ENCODE peak calls at places on chromosomes 1 and 21, in nine cellular contexts. O, J, R, F, P, K, D, N and A are unnamed samples.
A peak's percentile ranks its signal among the peaks of the same experiment; 100 is the strongest.

GRCh38 chr1:26856604-26857469 is 6.1 kb upstream of the SFN start:
- DNase-seq in O (no peak), J (no peak), R (no peak), F (no peak), P (no peak), K (no peak), D (no peak), N (no peak), A (no peak)

GRCh38 chr1:242534753-242535152 is 10.3 kb upstream of the PLD5 start:
- DNase-seq in O (no peak), J (no peak), R (no peak), F (no peak), P (no peak), K (no peak), D (no peak), N (no peak), A (peak; percentile 30)

GRCh38 chr1:228734881-228735801 is at the start of gene RHOU:
- DNase-seq in O (peak; percentile 35), J (peak; percentile 39), R (peak; percentile 90), F (peak; percentile 81), P (peak; percentile 80), K (peak; percentile 81), D (peak; percentile 76), N (peak; percentile 92), A (peak; percentile 39)

GRCh38 chr1:5758000-5758858 is 234.0 kb downstream of the NPHP4 start:
- DNase-seq in O (no peak), J (no peak), R (peak; percentile 20), F (no peak), P (no peak), K (no peak), D (no peak), N (no peak), A (no peak)

GRCh38 chr1:21508580-21509350 is 458 bp upstream of the ALPL start:
- DNase-seq in O (peak; percentile 51), J (peak; percentile 24), R (peak; percentile 84), F (peak; percentile 79), P (peak; percentile 62), K (peak; percentile 90), D (peak; percentile 83), N (peak; percentile 89), A (peak; percentile 73)

GRCh38 chr1:177737456-177737855 is 232.4 kb downstream of the SEC16B start:
- DNase-seq in O (no peak), J (no peak), R (no peak), F (no peak), P (no peak), K (no peak), D (no peak), N (no peak), A (no peak)

GRCh38 chr1:66532798-66533783 is 862 bp upstream of the SGIP1 start:
- DNase-seq in O (no peak), J (peak; percentile 77), R (peak; percentile 63), F (no peak), P (no peak), K (peak; percentile 74), D (peak; percentile 41), N (peak; percentile 65), A (peak; percentile 85)

GRCh38 chr1:228986093-228986904 is 251.0 kb downstream of the RHOU start:
- DNase-seq in O (no peak), J (peak; percentile 56), R (peak; percentile 61), F (peak; percentile 31), P (peak; percentile 47), K (peak; percentile 36), D (no peak), N (no peak), A (peak; percentile 34)

GRCh38 chr1:43418858-43419257 is 29.2 kb downstream of the SZT2 start:
- DNase-seq in O (no peak), J (no peak), R (no peak), F (no peak), P (no peak), K (no peak), D (no peak), N (no peak), A (no peak)

GRCh38 chr1:172976222-172977041 is 74.3 kb downstream of the TNFSF18 start:
- DNase-seq in O (no peak), J (peak; percentile 96), R (no peak), F (peak; percentile 79), P (peak; percentile 56), K (peak; percentile 42), D (no peak), N (peak; percentile 46), A (peak; percentile 77)

GRCh38 chr1:54998100-54998499 is 633 bp upstream of the BSND start:
- DNase-seq in O (no peak), J (no peak), R (no peak), F (no peak), P (no peak), K (no peak), D (no peak), N (no peak), A (no peak)

GRCh38 chr1:151059342-151060240 is at the start of gene CDC42SE1:
- DNase-seq in O (peak; percentile 61), J (peak; percentile 73), R (peak; percentile 87), F (peak; percentile 80), P (peak; percentile 86), K (peak; percentile 96), D (peak; percentile 87), N (peak; percentile 95), A (peak; percentile 93)

GRCh38 chr1:78676347-78676982 is 26.8 kb downstream of the IFI44 start:
- DNase-seq in O (peak; percentile 27), J (peak; percentile 91), R (peak; percentile 59), F (peak; percentile 88), P (peak; percentile 38), K (peak; percentile 94), D (peak; percentile 34), N (peak; percentile 68), A (peak; percentile 87)

GRCh38 chr21:34609244-34609950 is 5.5 kb downstream of the RCAN1 start:
- DNase-seq in O (no peak), J (no peak), R (no peak), F (no peak), P (no peak), K (no peak), D (no peak), N (no peak), A (no peak)

GRCh38 chr1:164611754-164612642 is 53.0 kb downstream of the PBX1 start:
- DNase-seq in O (no peak), J (peak; percentile 84), R (no peak), F (peak; percentile 85), P (peak; percentile 75), K (peak; percentile 84), D (no peak), N (peak; percentile 30), A (peak; percentile 84)

GRCh38 chr1:23810818-23811420 is 10.4 kb upstream of the GALE start:
- DNase-seq in O (no peak), J (peak; percentile 17), R (peak; percentile 57), F (peak; percentile 86), P (peak; percentile 85), K (peak; percentile 45), D (peak; percentile 64), N (peak; percentile 34), A (peak; percentile 60)

GRCh38 chr1:26848947-26849774 is 13.8 kb upstream of the SFN start:
- DNase-seq in O (no peak), J (peak; percentile 82), R (peak; percentile 57), F (peak; percentile 93), P (peak; percentile 95), K (peak; percentile 65), D (no peak), N (peak; percentile 76), A (peak; percentile 95)

GRCh38 chr1:36866168-36866814 is 168.0 kb downstream of the GRIK3 start:
- DNase-seq in O (no peak), J (no peak), R (no peak), F (no peak), P (no peak), K (no peak), D (no peak), N (no peak), A (no peak)

GRCh38 chr1:44067258-44068250 is 36.3 kb upstream of the SLC6A9 start:
- DNase-seq in O (no peak), J (no peak), R (no peak), F (no peak), P (no peak), K (no peak), D (no peak), N (no peak), A (no peak)

GRCh38 chr1:158112994-158113758 is 67.5 kb upstream of the CD1D start:
- DNase-seq in O (no peak), J (no peak), R (peak; percentile 62), F (peak; percentile 28), P (peak; percentile 37), K (peak; percentile 78), D (peak; percentile 54), N (peak; percentile 85), A (peak; percentile 35)